ENCODE peak calls at places on chromosomes 4 and X, in four cellular contexts. D is GM23338, C is astrocyte, R is HCT116. X is an unnamed sample.

GRCh38 chr4:108950158-108950915 is 187.5 kb upstream of the ETNPPL start:
- DNase-seq in D (no peak), C (no peak), R (no peak), X (no peak)

GRCh38 chr4:48108309-48109073 is 25.6 kb downstream of the TXK start:
- DNase-seq in D (no peak), C (peak; percentile 15), R (no peak), X (no peak)

GRCh38 chrX:148382983-148383382 is 117.4 kb upstream of the AFF2 start:
- DNase-seq in D (peak; percentile 43), C (no peak), R (no peak), X (no peak)

GRCh38 chr4:186900232-186900900 is 176.7 kb upstream of the FAT1 start:
- DNase-seq in D (no peak), C (peak; percentile 88), R (no peak), X (peak; percentile 39)

GRCh38 chr4:105560488-105560887 is 8.1 kb downstream of the ARHGEF38 start:
- DNase-seq in D (no peak), C (peak; percentile 1), R (no peak), X (no peak)

GRCh38 chr4:66647468-66647867 is 897.8 kb downstream of the CENPC start:
- DNase-seq in D (no peak), C (no peak), R (no peak), X (no peak)

GRCh38 chrX:97936296-97936695 is 1052.6 kb downstream of the RPA4 start:
- DNase-seq in D (no peak), C (no peak), R (no peak), X (peak; percentile 39)

GRCh38 chr4:88743696-88744095 is 46.1 kb upstream of the NAP1L5 start:
- DNase-seq in D (no peak), C (peak; percentile 93), R (no peak), X (no peak)

GRCh38 chrX:71637848-71638247 is 19.5 kb upstream of the CXCR3 start:
- DNase-seq in D (no peak), C (peak; percentile 23), R (no peak), X (no peak)

GRCh38 chrX:144006811-144007210 is 122.9 kb downstream of the UBE2NL start:
- DNase-seq in D (no peak), C (peak; percentile 10), R (no peak), X (no peak)

GRCh38 chr4:17059192-17059634 is 160.8 kb upstream of the LDB2 start:
- DNase-seq in D (no peak), C (peak; percentile 15), R (no peak), X (peak; percentile 19)

GRCh38 chrX:13990126-13990525 is 39.6 kb downstream of the GEMIN8 start:
- DNase-seq in D (no peak), C (no peak), R (no peak), X (no peak)

GRCh38 chr4:20422398-20422797 is 170.7 kb downstream of the SLIT2 start:
- DNase-seq in D (peak; percentile 79), C (peak; percentile 14), R (peak; percentile 47), X (peak; percentile 70)

GRCh38 chr4:184021389-184021788 is 116.3 kb downstream of the STOX2 start:
- DNase-seq in D (no peak), C (no peak), R (no peak), X (no peak)

GRCh38 chrX:103747199-103747598 is 29.4 kb upstream of the PLP1 start:
- DNase-seq in D (no peak), C (no peak), R (no peak), X (no peak)

GRCh38 chr4:159764343-159764952 is 661.6 kb downstream of the RAPGEF2 start:
- DNase-seq in D (peak; percentile 78), C (peak; percentile 49), R (peak; percentile 62), X (peak; percentile 92)

GRCh38 chr4:73776363-73776762 is 36.0 kb downstream of the CXCL8 start:
- DNase-seq in D (no peak), C (peak; percentile 90), R (no peak), X (no peak)

GRCh38 chr4:149176019-149176418 is 639.6 kb downstream of the IQCM start:
- DNase-seq in D (peak; percentile 32), C (no peak), R (no peak), X (no peak)

GRCh38 chrX:26442340-26442739 is 226.4 kb downstream of the MAGEB5 start:
- DNase-seq in D (peak; percentile 43), C (no peak), R (peak; percentile 2), X (no peak)

GRCh38 chrX:110021180-110022022 is 18.5 kb downstream of the TMEM164 start:
- DNase-seq in D (no peak), C (peak; percentile 87), R (no peak), X (no peak)

GRCh38 chr4:107736924-107737448 is 17.0 kb upstream of the PAPSS1 start:
- DNase-seq in D (peak; percentile 85), C (no peak), R (peak; percentile 44), X (peak; percentile 69)

GRCh38 chr4:68369474-68369805 is 19.6 kb upstream of the YTHDC1 start:
- DNase-seq in D (no peak), C (peak; percentile 75), R (peak; percentile 32), X (no peak)

GRCh38 chr4:63505714-63506460 is 903.4 kb downstream of the TECRL start:
- DNase-seq in D (peak; percentile 23), C (no peak), R (no peak), X (no peak)

GRCh38 chrX:113962338-113962737 is 621.5 kb upstream of the HTR2C start:
- DNase-seq in D (no peak), C (no peak), R (no peak), X (no peak)

GRCh38 chr4:156999175-156999517 is 27.5 kb upstream of the PDGFC start:
- DNase-seq in D (peak; percentile 24), C (peak; percentile 99), R (peak; percentile 87), X (peak; percentile 95)

GRCh38 chr4:16448240-16448639 is 222.0 kb upstream of the TAPT1 start:
- DNase-seq in D (no peak), C (no peak), R (no peak), X (no peak)

GRCh38 chr4:48853604-48854394 is 22.9 kb downstream of the OCIAD1 start:
- DNase-seq in D (no peak), C (no peak), R (no peak), X (no peak)

GRCh38 chr4:85964298-85964697 is 395.6 kb downstream of the MAPK10 start:
- DNase-seq in D (peak; percentile 29), C (no peak), R (no peak), X (no peak)

GRCh38 chrX:42920752-42921151 is 142.8 kb upstream of the PPP1R2C start:
- DNase-seq in D (no peak), C (no peak), R (no peak), X (no peak)

GRCh38 chr4:3481113-3481531 is 18.0 kb downstream of the DOK7 start:
- DNase-seq in D (no peak), C (no peak), R (no peak), X (no peak)
- TF ChIP-seq EZH2 in D (no peak), C (no peak), R (no peak), X (no peak)

GRCh38 chr4:77619408-77619807 is 13.8 kb downstream of the CXCL13 start:
- DNase-seq in D (no peak), C (no peak), R (no peak), X (no peak)

GRCh38 chr4:77625485-77625884 is 19.9 kb downstream of the CXCL13 start:
- DNase-seq in D (no peak), C (no peak), R (no peak), X (no peak)

GRCh38 chr4:77618383-77619241 is 13.0 kb downstream of the CXCL13 start:
- DNase-seq in D (peak; percentile 92), C (peak; percentile 40), R (peak; percentile 67), X (peak; percentile 54)

GRCh38 chr4:77617203-77617602 is 11.6 kb downstream of the CXCL13 start:
- DNase-seq in D (no peak), C (peak; percentile 13), R (no peak), X (peak; percentile 0)

GRCh38 chr4:77621254-77621653 is 15.6 kb downstream of the CXCL13 start:
- DNase-seq in D (no peak), C (no peak), R (no peak), X (no peak)
- TF ChIP-seq EZH2 in D (no peak), C (no peak), R (no peak), X (no peak)

GRCh38 chr4:173515458-173515857 is 14.6 kb downstream of the HAND2 start:
- DNase-seq in D (peak; percentile 11), C (no peak), R (no peak), X (no peak)

GRCh38 chr4:173518419-173519102 is 11.5 kb downstream of the HAND2 start:
- DNase-seq in D (peak; percentile 61), C (no peak), R (no peak), X (no peak)

GRCh38 chr4:173514641-173515217 is 15.3 kb downstream of the HAND2 start:
- DNase-seq in D (peak; percentile 22), C (no peak), R (no peak), X (no peak)

GRCh38 chr4:173517781-173518371 is 12.2 kb downstream of the HAND2 start:
- DNase-seq in D (peak; percentile 86), C (no peak), R (no peak), X (no peak)

DNA sequence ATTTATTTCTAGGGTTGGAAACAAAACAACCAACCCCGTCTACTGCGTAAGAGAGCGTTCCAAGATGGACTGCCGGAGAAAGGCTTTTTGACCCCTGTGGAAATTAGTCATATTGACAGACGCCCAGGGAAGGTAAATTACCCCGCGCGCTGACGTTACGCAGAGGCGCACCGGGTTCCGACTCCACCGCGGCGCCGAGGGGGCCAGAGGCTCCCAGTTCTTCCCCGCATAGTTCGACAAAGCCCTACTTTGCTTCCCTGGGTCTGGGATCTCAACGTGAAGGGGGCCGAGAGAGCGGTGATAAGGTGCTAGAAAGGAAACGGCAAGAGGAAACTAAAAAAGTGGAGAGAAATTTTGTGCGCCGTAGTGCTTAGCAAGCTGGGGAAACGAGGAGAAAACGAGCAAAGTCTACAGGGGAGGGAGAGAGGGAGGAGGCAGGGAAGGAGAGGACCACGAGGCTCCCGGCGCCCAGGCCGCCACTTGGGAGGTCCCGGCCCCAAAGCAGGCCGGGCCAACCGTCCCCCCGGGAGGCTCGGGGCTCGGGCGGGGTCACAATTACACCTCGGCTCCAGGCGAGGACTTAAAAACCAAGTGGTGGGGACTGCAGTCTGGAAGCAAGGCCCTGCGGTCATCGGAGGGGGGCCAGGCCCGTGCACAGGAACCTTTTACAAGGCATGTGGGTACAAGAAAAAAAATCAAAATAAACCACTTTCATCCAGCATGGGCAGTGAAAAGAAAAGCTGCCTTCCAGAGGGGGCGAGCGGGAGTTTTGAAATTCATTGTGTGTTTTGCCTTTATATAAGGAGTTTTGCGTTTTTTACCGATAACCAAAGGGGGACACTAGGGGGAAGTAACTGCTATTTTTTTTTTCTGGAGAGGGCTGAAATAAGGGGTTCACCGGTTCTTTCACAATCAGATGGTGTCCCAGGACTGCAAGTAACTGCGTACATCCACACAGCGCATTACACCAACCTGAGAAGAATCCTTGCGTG is 13.1 kb downstream of the HAND2 start:
- DNase-seq in D (peak; percentile 82), C (no peak), R (no peak), X (no peak)
- TF ChIP-seq EZH2 in D (peak; percentile 99), C (peak; percentile 56), R (no peak), X (no peak)

GRCh38 chr4:8861576-8862279 is 9.9 kb downstream of the HMX1 start:
- DNase-seq in D (peak; percentile 68), C (no peak), R (no peak), X (no peak)
- TF ChIP-seq EZH2 in D (peak; percentile 83), C (peak; percentile 50), R (no peak), X (peak; percentile 89)

GRCh38 chrX:8726031-8726652 is 5.8 kb downstream of the ANOS1 start:
- DNase-seq in D (peak; percentile 35), C (peak; percentile 64), R (no peak), X (no peak)

GRCh38 chrX:8728932-8729331 is 3.0 kb downstream of the ANOS1 start:
- DNase-seq in D (no peak), C (no peak), R (no peak), X (no peak)

GRCh38 chrX:8730812-8731578 is 942 bp downstream of the ANOS1 start:
- DNase-seq in D (peak; percentile 25), C (no peak), R (no peak), X (peak; percentile 15)

GRCh38 chrX:8731579-8732395 is at the start of gene ANOS1:
- DNase-seq in D (peak; percentile 76), C (peak; percentile 47), R (no peak), X (peak; percentile 19)
- TF ChIP-seq EZH2 in D (no peak), C (no peak), R (no peak), X (no peak)